ENCODE peak calls at places on chromosomes 3 and 15, in ten cellular contexts. P is MM.1S; A is foreskin fibroblast; I is GM12864; X is colonic mucosa; Y is Peyer's patch; K is psoas muscle; E is CD4-positive, alpha-beta T cell; H is astrocyte of the cerebellum; C is testis. S is an unnamed sample.

GRCh38 chr3:127831723-127832172 is 9.4 kb upstream of the MGLL start:
- DNase-seq in P (peak), A (peak), I (no peak), X (peak), Y (peak), K (peak), E (no peak), H (no peak), C (no peak), S (peak)

GRCh38 chr15:29437888-29438713 is 168.5 kb upstream of the NSMCE3 start:
- DNase-seq in P (no peak), A (no peak), I (no peak), X (no peak), Y (no peak), K (no peak), E (no peak), H (no peak), C (no peak), S (no peak)

GRCh38 chr3:148866261-148866660 is 1.2 kb downstream of the CPA3 start:
- DNase-seq in P (no peak), A (peak), I (no peak), X (no peak), Y (no peak), K (no peak), E (no peak), H (peak), C (no peak), S (no peak)

GRCh38 chr15:40768492-40769309 is 1.1 kb upstream of the C15orf62 start:
- DNase-seq in P (no peak), A (no peak), I (no peak), X (peak), Y (no peak), K (no peak), E (no peak), H (no peak), C (no peak), S (no peak)

GRCh38 chr15:47407692-47408091 is 309.6 kb upstream of the SEMA6D start:
- DNase-seq in P (no peak), A (no peak), I (no peak), X (no peak), Y (no peak), K (no peak), E (no peak), H (no peak), C (no peak), S (no peak)

GRCh38 chr15:45097466-45097865 is 16.5 kb downstream of the DUOX2 start:
- DNase-seq in P (no peak), A (no peak), I (no peak), X (no peak), Y (no peak), K (no peak), E (no peak), H (no peak), C (no peak), S (no peak)

GRCh38 chr3:157501863-157502262 is 1.4 kb downstream of the VEPH1 start:
- DNase-seq in P (no peak), A (no peak), I (no peak), X (no peak), Y (no peak), K (no peak), E (no peak), H (no peak), C (no peak), S (peak)

GRCh38 chr3:107845355-107846281 is 245.2 kb downstream of the CD47 start:
- DNase-seq in P (no peak), A (peak), I (no peak), X (no peak), Y (no peak), K (no peak), E (no peak), H (no peak), C (no peak), S (no peak)

GRCh38 chr15:64185331-64185911 is 22.6 kb upstream of the PPIB start:
- DNase-seq in P (no peak), A (no peak), I (no peak), X (no peak), Y (no peak), K (no peak), E (no peak), H (no peak), C (no peak), S (no peak)

GRCh38 chr3:42081814-42082473 is 9.2 kb upstream of the TRAK1 start:
- DNase-seq in P (peak), A (no peak), I (no peak), X (no peak), Y (no peak), K (no peak), E (no peak), H (no peak), C (no peak), S (no peak)

GRCh38 chr15:60945196-60945595 is 283.9 kb downstream of the RORA start:
- DNase-seq in P (no peak), A (no peak), I (no peak), X (no peak), Y (no peak), K (peak), E (no peak), H (no peak), C (peak), S (no peak)

GRCh38 chr15:66789029-66790025 is 87.3 kb downstream of the SMAD6 start:
- DNase-seq in P (no peak), A (peak), I (no peak), X (no peak), Y (no peak), K (peak), E (no peak), H (no peak), C (peak), S (no peak)

GRCh38 chr15:44712108-44713005 is 1.0 kb downstream of the B2M start:
- DNase-seq in P (peak), A (peak), I (no peak), X (peak), Y (peak), K (peak), E (peak), H (peak), C (peak), S (no peak)

GRCh38 chr3:153354641-153355040 is 192.6 kb downstream of the RAP2B start:
- DNase-seq in P (no peak), A (no peak), I (no peak), X (no peak), Y (no peak), K (no peak), E (no peak), H (no peak), C (peak), S (no peak)

GRCh38 chr3:172530566-172530965 is 7.3 kb upstream of the TNFSF10 start:
- DNase-seq in P (no peak), A (no peak), I (no peak), X (no peak), Y (no peak), K (no peak), E (no peak), H (no peak), C (no peak), S (no peak)

GRCh38 chr15:36210426-36210825 is 369.0 kb upstream of the CDIN1 start:
- DNase-seq in P (no peak), A (peak), I (no peak), X (no peak), Y (no peak), K (no peak), E (no peak), H (no peak), C (no peak), S (no peak)

GRCh38 chr3:172341482-172342059 is 106.7 kb downstream of the GHSR start:
- DNase-seq in P (peak), A (peak), I (peak), X (no peak), Y (no peak), K (no peak), E (no peak), H (no peak), C (no peak), S (peak)

DNA sequence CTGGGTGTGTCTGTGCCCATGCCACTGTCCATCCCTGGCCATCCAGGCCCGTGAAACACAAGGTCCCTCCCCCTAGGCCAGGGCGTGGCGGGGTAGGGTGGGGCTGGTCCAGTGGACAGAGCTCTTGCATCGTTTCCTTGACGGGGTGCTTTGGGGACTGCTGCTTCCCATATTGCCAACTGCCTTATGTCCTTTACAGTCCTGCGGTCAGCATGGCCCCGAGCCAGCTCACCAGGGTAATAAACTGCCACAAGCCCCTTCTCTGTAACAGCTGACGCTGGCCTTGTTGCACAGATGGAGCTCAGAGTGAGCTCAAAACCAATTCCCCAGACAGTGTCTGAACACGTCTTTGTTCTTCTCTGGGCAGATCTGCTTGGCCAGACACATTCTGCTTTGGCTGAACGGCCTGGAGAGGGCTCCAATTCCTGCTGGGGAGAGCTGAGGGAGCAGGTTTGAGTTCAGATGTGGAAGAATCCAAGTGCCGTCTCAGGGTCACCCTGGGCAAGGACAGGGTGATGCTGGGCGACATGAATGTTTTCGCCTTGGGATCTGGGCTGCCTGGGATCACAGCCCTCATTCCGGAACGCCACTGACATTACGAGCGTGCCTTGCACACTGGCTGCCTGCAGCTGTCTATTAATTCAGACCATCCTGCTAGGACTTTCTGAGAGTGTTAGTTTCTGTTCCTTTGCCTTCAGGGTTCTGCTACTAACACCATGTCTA is 51.5 kb downstream of the RGMA start:
- DNase-seq in P (no peak), A (peak), I (no peak), X (no peak), Y (no peak), K (peak), E (no peak), H (peak), C (peak), S (no peak)
- TF ChIP-seq CTCF in P (no peak), A (peak), I (no peak), X (no peak), Y (no peak), K (peak), E (no peak), H (peak), C (peak), S (no peak)

GRCh38 chr3:72082121-72082715 is 297.3 kb upstream of the PROK2 start:
- DNase-seq in P (peak), A (no peak), I (peak), X (peak), Y (peak), K (no peak), E (no peak), H (no peak), C (no peak), S (no peak)
- TF ChIP-seq CTCF in P (no peak), A (no peak), I (no peak), X (no peak), Y (no peak), K (no peak), E (no peak), H (no peak), C (no peak), S (no peak)

GRCh38 chr15:94375997-94376396 is 144.6 kb downstream of the MCTP2 start:
- DNase-seq in P (no peak), A (no peak), I (no peak), X (no peak), Y (no peak), K (no peak), E (no peak), H (no peak), C (no peak), S (no peak)
- TF ChIP-seq CTCF in P (no peak), A (no peak), I (peak), X (no peak), Y (no peak), K (peak), E (no peak), H (no peak), C (no peak), S (peak)

GRCh38 chr3:13461169-13462124 is 18.7 kb upstream of the HDAC11 start:
- DNase-seq in P (peak), A (peak), I (peak), X (peak), Y (peak), K (peak), E (peak), H (no peak), C (peak), S (peak)
- TF ChIP-seq CTCF in P (peak), A (peak), I (peak), X (peak), Y (peak), K (peak), E (peak), H (peak), C (peak), S (peak)

GRCh38 chr3:72340056-72340455 is 508.2 kb downstream of the SHQ1 start:
- DNase-seq in P (no peak), A (no peak), I (no peak), X (no peak), Y (no peak), K (no peak), E (no peak), H (no peak), C (no peak), S (no peak)
- TF ChIP-seq CTCF in P (no peak), A (no peak), I (no peak), X (no peak), Y (no peak), K (no peak), E (no peak), H (no peak), C (no peak), S (no peak)

DNA sequence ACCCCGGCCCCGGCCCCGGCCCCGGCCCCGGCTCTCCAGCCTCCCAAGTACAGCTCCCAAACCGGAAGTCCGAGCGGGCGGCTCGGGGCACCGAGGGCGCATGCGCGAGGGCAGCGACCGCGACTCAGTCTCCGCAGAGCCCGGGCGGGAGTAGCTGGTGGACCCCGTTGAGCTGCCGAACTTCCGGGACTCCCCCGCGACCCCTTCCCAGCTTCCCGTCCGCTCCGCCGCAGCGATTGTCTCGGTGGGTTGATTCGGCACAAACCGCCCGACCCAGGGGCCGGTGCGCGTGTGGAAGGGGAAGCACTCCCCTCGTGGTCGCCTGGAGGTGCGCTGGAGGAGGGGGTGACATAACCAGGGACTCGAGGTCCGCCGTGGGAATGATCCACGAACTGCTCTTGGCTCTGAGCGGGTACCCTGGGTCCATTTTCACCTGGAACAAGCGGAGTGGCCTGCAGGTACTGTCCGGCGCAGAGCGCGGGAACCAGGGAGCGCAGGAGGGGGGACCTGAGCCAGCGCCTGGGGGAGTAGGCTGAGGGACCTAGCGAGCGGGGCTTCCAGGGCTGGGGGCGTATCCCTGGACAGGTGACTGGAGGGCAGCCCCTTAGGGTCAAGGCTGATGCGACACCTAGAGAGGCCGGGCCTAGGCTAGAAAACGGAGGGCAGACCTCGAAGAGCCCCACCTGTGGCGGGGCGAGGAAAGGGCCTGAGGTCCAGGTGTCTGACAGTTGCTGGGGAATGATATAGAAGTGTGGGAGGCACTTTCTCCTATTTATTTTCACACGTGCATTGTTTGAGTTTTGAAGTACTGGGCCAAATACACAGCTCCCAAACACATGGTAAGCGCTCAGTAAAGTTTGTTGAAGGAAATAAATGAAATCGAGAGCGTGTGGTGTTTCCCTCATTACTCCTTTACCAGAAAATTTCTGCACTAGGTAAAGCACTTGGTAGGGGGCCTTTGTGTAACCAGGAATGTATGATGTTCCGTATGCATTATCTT is at the start of the genes TUBGCP4 and ZSCAN29:
- DNase-seq in P (peak), A (peak), I (peak), X (peak), Y (peak), K (peak), E (peak), H (peak), C (peak), S (peak)
- TF ChIP-seq CTCF in P (peak), A (peak), I (peak), X (peak), Y (peak), K (peak), E (peak), H (peak), C (no peak), S (no peak)

DNA sequence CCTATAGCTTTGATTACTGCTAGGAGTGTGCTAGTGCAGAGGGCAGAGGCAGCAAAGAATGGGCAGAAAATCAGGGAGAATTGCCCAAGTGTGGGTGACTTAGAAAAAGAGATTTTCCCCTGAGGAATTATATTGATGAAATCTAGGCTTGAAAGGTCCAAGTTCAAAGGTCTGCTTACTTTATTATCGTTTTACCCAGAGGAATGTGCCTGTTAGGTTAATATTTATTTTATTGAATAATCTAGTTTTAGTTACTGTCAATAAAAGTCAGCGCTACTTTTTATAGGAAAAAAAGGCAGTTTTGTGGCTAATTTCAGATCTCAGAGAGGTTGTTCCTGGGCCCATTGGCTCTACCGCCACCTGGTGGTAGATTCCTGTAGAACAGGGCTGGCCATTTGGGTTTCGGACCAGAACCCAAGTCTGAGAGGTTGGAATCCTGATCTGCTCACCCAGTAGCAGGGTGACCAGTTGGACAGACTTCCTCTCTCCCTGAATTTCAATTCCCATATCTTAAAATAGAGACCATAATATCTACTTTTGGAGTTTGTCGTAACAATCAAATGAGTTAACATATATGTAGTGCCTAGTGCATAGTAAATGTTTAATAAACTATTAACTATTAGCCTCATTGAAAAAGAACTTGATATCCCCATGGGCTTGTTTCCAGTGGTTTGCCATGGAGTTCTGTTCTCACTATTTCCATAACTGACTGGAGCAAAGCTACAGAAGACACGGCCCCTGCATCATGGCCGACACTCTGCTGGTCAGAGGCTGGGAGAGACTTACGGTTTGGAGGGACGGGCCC is 62.7 kb upstream of the ZNF148 start:
- DNase-seq in P (peak), A (peak), I (no peak), X (peak), Y (peak), K (peak), E (peak), H (peak), C (peak), S (peak)
- TF ChIP-seq CTCF in P (peak), A (peak), I (peak), X (peak), Y (peak), K (peak), E (peak), H (peak), C (peak), S (peak)

DNA sequence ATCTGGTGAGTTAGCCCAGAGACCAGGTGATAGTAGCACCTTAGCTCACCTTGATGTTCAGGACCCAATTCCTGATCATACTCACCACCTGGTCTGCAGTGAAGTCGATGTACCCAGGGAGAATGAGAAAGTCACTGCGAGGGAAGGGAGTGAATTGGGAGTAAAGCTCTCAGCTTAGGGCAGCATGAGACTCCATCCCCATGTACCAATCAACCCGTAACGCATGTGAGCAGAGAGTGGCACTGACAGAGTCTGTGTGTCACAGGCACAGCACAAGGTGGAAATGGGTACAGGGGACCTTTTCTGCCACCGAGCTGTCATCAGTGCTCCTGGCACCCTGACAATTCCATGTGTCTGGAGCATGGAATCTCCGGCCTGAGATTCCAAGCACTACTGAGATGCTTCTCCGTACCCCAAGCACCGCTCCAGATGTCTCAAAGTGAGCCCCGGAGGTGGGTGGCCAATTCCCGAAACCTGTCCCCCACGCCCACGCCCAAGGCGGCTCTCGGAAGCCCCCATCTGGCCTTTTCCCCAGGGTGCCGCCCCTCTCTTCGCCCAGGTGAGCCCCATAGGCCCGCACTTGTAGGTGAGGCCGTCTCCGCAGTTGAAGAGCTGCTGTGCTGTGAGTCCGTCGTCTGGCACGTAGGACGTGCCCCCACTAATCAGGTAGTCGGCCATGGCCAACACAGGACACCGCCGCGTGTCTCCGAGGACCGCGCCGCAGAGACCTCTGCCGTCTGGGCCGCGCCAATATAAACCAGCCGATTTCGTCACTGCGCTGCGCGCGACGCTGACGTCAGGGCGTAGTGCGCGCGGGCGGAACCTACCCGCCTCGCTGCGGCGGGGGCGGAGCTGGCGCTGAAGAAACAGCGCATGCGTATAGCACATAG is at the start of gene IMPDH2:
- DNase-seq in P (peak), A (peak), I (peak), X (peak), Y (peak), K (peak), E (peak), H (peak), C (peak), S (peak)
- TF ChIP-seq CTCF in P (peak), A (no peak), I (no peak), X (no peak), Y (peak), K (no peak), E (no peak), H (peak), C (no peak), S (no peak)

GRCh38 chr3:98095870-98096269 is 8.9 kb downstream of the OR5AC2 start:
- DNase-seq in P (no peak), A (no peak), I (no peak), X (no peak), Y (no peak), K (no peak), E (no peak), H (no peak), C (no peak), S (no peak)

GRCh38 chr3:98099848-98100247 is 12.9 kb downstream of the OR5AC2 start:
- DNase-seq in P (no peak), A (no peak), I (no peak), X (no peak), Y (no peak), K (no peak), E (no peak), H (no peak), C (no peak), S (no peak)
- TF ChIP-seq CTCF in P (no peak), A (no peak), I (no peak), X (no peak), Y (no peak), K (no peak), E (no peak), H (no peak), C (no peak), S (no peak)

GRCh38 chr3:185937689-185938374 is at the start of gene TRA2B:
- DNase-seq in P (peak), A (peak), I (peak), X (peak), Y (peak), K (peak), E (peak), H (peak), C (peak), S (peak)
- TF ChIP-seq CTCF in P (peak), A (no peak), I (peak), X (no peak), Y (peak), K (peak), E (no peak), H (no peak), C (peak), S (no peak)

S was measured in nephron progenitor cell.